ENCODE peak calls at places on chromosomes 13 and 19, in seven cellular contexts. One of them, this sample, is unnamed.

GRCh38 chr19:288911-289310 is 2.3 kb downstream of the PLPP2 start:
- ATAC-seq in body of pancreas: no peak
- ATAC-seq in IMR-90: no peak
- ATAC-seq in HCT116: no peak
- ATAC-seq in A549: no peak
- ATAC-seq in HepG2: no peak
- ATAC-seq in K562: no peak
- ATAC-seq in this sample: no peak

GRCh38 chr19:13016628-13017305 is 21.5 kb downstream of the NFIX start:
- ATAC-seq in body of pancreas: no peak
- ATAC-seq in IMR-90: no peak
- ATAC-seq in HCT116: no peak
- ATAC-seq in A549: no peak
- ATAC-seq in HepG2: no peak
- ATAC-seq in K562: peak
- ATAC-seq in this sample: no peak

GRCh38 chr19:7478173-7478842 is 10.5 kb downstream of the PEX11G start:
- ATAC-seq in body of pancreas: peak
- ATAC-seq in IMR-90: no peak
- ATAC-seq in HCT116: no peak
- ATAC-seq in A549: peak
- ATAC-seq in HepG2: peak
- ATAC-seq in K562: no peak
- ATAC-seq in this sample: peak

GRCh38 chr19:11849264-11849615 is 714 bp downstream of the ZNF439 start:
- ATAC-seq in body of pancreas: peak
- ATAC-seq in IMR-90: no peak
- ATAC-seq in HCT116: no peak
- ATAC-seq in A549: no peak
- ATAC-seq in HepG2: no peak
- ATAC-seq in K562: no peak
- ATAC-seq in this sample: no peak

GRCh38 chr19:10126213-10126639 is 6.5 kb upstream of the EIF3G start:
- ATAC-seq in body of pancreas: no peak
- ATAC-seq in IMR-90: no peak
- ATAC-seq in HCT116: no peak
- ATAC-seq in A549: no peak
- ATAC-seq in HepG2: no peak
- ATAC-seq in K562: no peak
- ATAC-seq in this sample: peak

GRCh38 chr13:90032841-90033493 is 1314.5 kb upstream of the MIR17HG start:
- ATAC-seq in body of pancreas: no peak
- ATAC-seq in IMR-90: no peak
- ATAC-seq in HCT116: no peak
- ATAC-seq in A549: no peak
- ATAC-seq in HepG2: peak
- ATAC-seq in K562: peak
- ATAC-seq in this sample: peak

GRCh38 chr19:38073806-38074685 is 150.0 kb downstream of the DPF1 start:
- ATAC-seq in body of pancreas: no peak
- ATAC-seq in IMR-90: no peak
- ATAC-seq in HCT116: no peak
- ATAC-seq in A549: peak
- ATAC-seq in HepG2: peak
- ATAC-seq in K562: peak
- ATAC-seq in this sample: no peak

GRCh38 chr13:85519363-85519762 is 279.9 kb downstream of the SLITRK6 start:
- ATAC-seq in body of pancreas: no peak
- ATAC-seq in IMR-90: no peak
- ATAC-seq in HCT116: no peak
- ATAC-seq in A549: no peak
- ATAC-seq in HepG2: no peak
- ATAC-seq in K562: no peak
- ATAC-seq in this sample: no peak

GRCh38 chr13:73922728-73923393 is 211.3 kb downstream of the KLF12 start:
- ATAC-seq in body of pancreas: no peak
- ATAC-seq in IMR-90: peak
- ATAC-seq in HCT116: no peak
- ATAC-seq in A549: no peak
- ATAC-seq in HepG2: no peak
- ATAC-seq in K562: no peak
- ATAC-seq in this sample: no peak

GRCh38 chr13:79775830-79776229 is 294.9 kb downstream of the NDFIP2 start:
- ATAC-seq in body of pancreas: peak
- ATAC-seq in IMR-90: peak
- ATAC-seq in HCT116: peak
- ATAC-seq in A549: no peak
- ATAC-seq in HepG2: peak
- ATAC-seq in K562: no peak
- ATAC-seq in this sample: no peak

GRCh38 chr19:5696196-5697021 is 6.3 kb downstream of the RPL36 start:
- ATAC-seq in body of pancreas: no peak
- ATAC-seq in IMR-90: no peak
- ATAC-seq in HCT116: no peak
- ATAC-seq in A549: no peak
- ATAC-seq in HepG2: no peak
- ATAC-seq in K562: no peak
- ATAC-seq in this sample: no peak
- TF ChIP-seq POLR2A in body of pancreas: no peak
- TF ChIP-seq POLR2A in IMR-90: no peak
- TF ChIP-seq POLR2A in HCT116: no peak
- TF ChIP-seq POLR2A in A549: no peak
- TF ChIP-seq POLR2A in HepG2: peak
- TF ChIP-seq POLR2A in K562: peak
- TF ChIP-seq POLR2A in this sample: no peak

GRCh38 chr13:23723463-23723862 is 153.3 kb downstream of the TNFRSF19 start:
- ATAC-seq in body of pancreas: no peak
- ATAC-seq in IMR-90: peak
- ATAC-seq in HCT116: no peak
- ATAC-seq in A549: no peak
- ATAC-seq in HepG2: no peak
- ATAC-seq in K562: no peak
- ATAC-seq in this sample: no peak
- H3K27ac ChIP-seq in body of pancreas: no peak
- H3K27ac ChIP-seq in IMR-90: peak
- H3K27ac ChIP-seq in HCT116: no peak
- H3K27ac ChIP-seq in A549: no peak
- H3K27ac ChIP-seq in HepG2: no peak
- H3K27ac ChIP-seq in K562: no peak
- H3K27ac ChIP-seq in this sample: no peak

GRCh38 chr19:39848392-39848791 is 2.2 kb upstream of the FBL start:
- ATAC-seq in body of pancreas: no peak
- ATAC-seq in IMR-90: no peak
- ATAC-seq in HCT116: no peak
- ATAC-seq in A549: no peak
- ATAC-seq in HepG2: no peak
- ATAC-seq in K562: no peak
- ATAC-seq in this sample: no peak

GRCh38 chr19:39846176-39846677 is at the start of gene FBL:
- ATAC-seq in body of pancreas: peak
- ATAC-seq in IMR-90: peak
- ATAC-seq in HCT116: peak
- ATAC-seq in A549: peak
- ATAC-seq in HepG2: peak
- ATAC-seq in K562: peak
- ATAC-seq in this sample: peak

GRCh38 chr19:39845621-39846175 is 481 bp downstream of the FBL start:
- ATAC-seq in body of pancreas: peak
- ATAC-seq in IMR-90: peak
- ATAC-seq in HCT116: peak
- ATAC-seq in A549: peak
- ATAC-seq in HepG2: peak
- ATAC-seq in K562: peak
- ATAC-seq in this sample: no peak

GRCh38 chr19:39847525-39847924 is 1.3 kb upstream of the FBL start:
- ATAC-seq in body of pancreas: no peak
- ATAC-seq in IMR-90: no peak
- ATAC-seq in HCT116: no peak
- ATAC-seq in A549: no peak
- ATAC-seq in HepG2: peak
- ATAC-seq in K562: no peak
- ATAC-seq in this sample: no peak

GRCh38 chr19:39846678-39847486 is 703 bp upstream of the FBL start:
- ATAC-seq in body of pancreas: peak
- ATAC-seq in IMR-90: peak
- ATAC-seq in HCT116: peak
- ATAC-seq in A549: peak
- ATAC-seq in HepG2: peak
- ATAC-seq in K562: peak
- ATAC-seq in this sample: peak
- TF ChIP-seq POLR2A in body of pancreas: no peak
- TF ChIP-seq POLR2A in IMR-90: no peak
- TF ChIP-seq POLR2A in HCT116: no peak
- TF ChIP-seq POLR2A in A549: no peak
- TF ChIP-seq POLR2A in HepG2: no peak
- TF ChIP-seq POLR2A in K562: no peak
- TF ChIP-seq POLR2A in this sample: no peak

GRCh38 chr19:54352041-54352440 is 12.7 kb downstream of the LAIR1 start:
- ATAC-seq in body of pancreas: no peak
- ATAC-seq in IMR-90: no peak
- ATAC-seq in HCT116: no peak
- ATAC-seq in A549: no peak
- ATAC-seq in HepG2: peak
- ATAC-seq in K562: peak
- ATAC-seq in this sample: no peak
- H3K27ac ChIP-seq in body of pancreas: no peak
- H3K27ac ChIP-seq in IMR-90: no peak
- H3K27ac ChIP-seq in HCT116: no peak
- H3K27ac ChIP-seq in A549: no peak
- H3K27ac ChIP-seq in HepG2: no peak
- H3K27ac ChIP-seq in K562: no peak
- H3K27ac ChIP-seq in this sample: no peak

DNA sequence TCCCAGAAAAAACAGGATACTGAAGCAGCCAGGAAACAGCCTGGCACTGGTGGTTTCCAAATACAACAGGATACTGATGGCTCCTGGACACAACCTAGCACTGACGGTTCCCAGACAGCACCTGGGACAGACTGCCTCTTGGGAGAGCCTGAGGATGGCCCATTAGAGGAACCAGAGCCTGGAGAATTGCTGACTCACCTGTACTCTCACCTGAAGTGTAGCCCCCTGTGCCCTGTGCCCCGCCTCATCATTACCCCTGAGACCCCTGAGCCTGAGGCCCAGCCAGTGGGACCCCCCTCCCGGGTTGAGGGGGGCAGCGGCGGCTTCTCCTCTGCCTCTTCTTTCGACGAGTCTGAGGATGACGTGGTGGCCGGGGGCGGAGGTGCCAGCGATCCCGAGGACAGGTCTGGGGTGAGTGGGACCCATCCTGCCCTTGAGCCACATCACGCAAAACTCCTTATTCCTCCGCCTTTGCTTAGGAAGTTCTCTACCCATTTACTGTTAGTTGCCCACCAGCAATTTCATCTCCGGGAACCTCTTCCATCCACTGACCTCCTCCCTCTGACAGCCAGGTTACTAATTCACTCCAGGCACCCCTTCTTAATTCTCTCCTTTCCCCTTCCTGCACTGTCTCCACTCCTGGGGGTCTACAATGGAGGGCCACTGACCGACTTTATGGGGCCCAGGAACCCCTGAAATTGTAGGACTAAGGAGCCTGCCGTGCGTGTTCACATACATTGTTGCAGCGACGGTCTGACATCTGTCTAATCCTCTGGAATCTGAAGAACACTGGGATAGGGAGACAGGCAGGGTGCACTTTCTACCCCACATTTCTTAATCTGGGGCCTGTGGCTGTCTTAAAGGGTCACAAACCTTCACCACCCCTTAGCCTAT is 1.2 kb downstream of the ITPKC start:
- ATAC-seq in body of pancreas: no peak
- ATAC-seq in IMR-90: no peak
- ATAC-seq in HCT116: no peak
- ATAC-seq in A549: no peak
- ATAC-seq in HepG2: no peak
- ATAC-seq in K562: peak
- ATAC-seq in this sample: no peak
- TF ChIP-seq POLR2A in body of pancreas: no peak
- TF ChIP-seq POLR2A in IMR-90: peak
- TF ChIP-seq POLR2A in HCT116: no peak
- TF ChIP-seq POLR2A in A549: no peak
- TF ChIP-seq POLR2A in HepG2: no peak
- TF ChIP-seq POLR2A in K562: no peak
- TF ChIP-seq POLR2A in this sample: peak

DNA sequence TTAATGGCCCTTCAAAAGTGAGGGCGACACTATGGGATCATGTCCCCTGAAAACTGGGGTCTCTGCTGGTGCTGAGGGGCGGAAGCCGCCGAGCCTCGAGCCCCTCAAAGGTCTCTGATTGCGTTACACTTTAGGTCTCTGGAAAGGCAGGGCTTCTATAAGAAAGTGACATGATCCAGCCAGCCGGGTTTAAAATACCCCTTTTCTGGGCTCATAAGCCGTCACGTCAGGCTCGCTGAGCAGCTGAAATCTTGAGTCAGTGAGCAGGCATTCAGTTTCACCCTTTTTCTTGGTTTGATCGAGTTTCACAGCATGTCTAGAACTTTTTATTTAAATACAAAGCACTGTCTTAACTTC is 600 bp upstream of the HMGB1 start:
- ATAC-seq in body of pancreas: no peak
- ATAC-seq in IMR-90: no peak
- ATAC-seq in HCT116: peak
- ATAC-seq in A549: peak
- ATAC-seq in HepG2: peak
- ATAC-seq in K562: peak
- ATAC-seq in this sample: no peak
- H3K27ac ChIP-seq in body of pancreas: peak
- H3K27ac ChIP-seq in IMR-90: peak
- H3K27ac ChIP-seq in HCT116: peak
- H3K27ac ChIP-seq in A549: peak
- H3K27ac ChIP-seq in HepG2: peak
- H3K27ac ChIP-seq in K562: peak
- H3K27ac ChIP-seq in this sample: no peak

DNA sequence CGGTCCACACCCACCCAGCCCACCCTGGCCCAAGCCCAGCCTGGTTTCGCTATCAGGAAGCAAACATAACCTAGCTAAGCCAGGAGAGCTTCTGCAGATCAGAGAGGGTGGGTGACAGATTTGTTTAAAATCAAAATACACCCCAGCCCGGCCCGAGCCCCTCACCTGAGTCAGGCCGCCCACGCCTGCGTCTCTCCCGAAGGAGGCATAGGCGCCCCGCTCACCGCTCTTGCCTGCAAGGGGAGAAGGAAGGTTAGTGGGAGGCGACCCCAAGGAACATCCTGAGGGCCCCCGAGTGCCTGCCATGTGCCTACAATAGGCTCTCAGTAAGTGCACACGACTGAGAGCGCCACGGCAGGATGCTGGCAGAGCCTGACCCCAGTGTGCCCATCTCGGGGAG is 21.9 kb upstream of the UQCR11 start:
- ATAC-seq in body of pancreas: no peak
- ATAC-seq in IMR-90: no peak
- ATAC-seq in HCT116: no peak
- ATAC-seq in A549: no peak
- ATAC-seq in HepG2: no peak
- ATAC-seq in K562: no peak
- ATAC-seq in this sample: no peak
- TF ChIP-seq POLR2A in body of pancreas: no peak
- TF ChIP-seq POLR2A in IMR-90: no peak
- TF ChIP-seq POLR2A in HCT116: no peak
- TF ChIP-seq POLR2A in A549: no peak
- TF ChIP-seq POLR2A in HepG2: no peak
- TF ChIP-seq POLR2A in K562: no peak
- TF ChIP-seq POLR2A in this sample: no peak

This sample was measured in gastroesophageal sphincter.